ENCODE peak calls at places on chromosomes 11 and 22, in four cellular contexts. One of them, this sample, is unnamed.

GRCh38 chr11:33319965-33320813 is 63.0 kb downstream of the HIPK3 start:
- DNase-seq in HepG2: no peak
- DNase-seq in K562: peak; percentile 30
- DNase-seq in H1: no peak
- DNase-seq in this sample: no peak

GRCh38 chr22:26606611-26607010 is 11.2 kb downstream of the CRYBB1 start:
- DNase-seq in HepG2: no peak
- DNase-seq in K562: no peak
- DNase-seq in H1: no peak
- DNase-seq in this sample: peak; percentile 84

GRCh38 chr11:50298182-50298988 is 265.7 kb downstream of the OR4C45 start:
- DNase-seq in HepG2: no peak
- DNase-seq in K562: peak; percentile 85
- DNase-seq in H1: no peak
- DNase-seq in this sample: no peak

GRCh38 chr11:118078972-118079411 is 2.1 kb downstream of the TMPRSS4 start:
- DNase-seq in HepG2: no peak
- DNase-seq in K562: no peak
- DNase-seq in H1: no peak
- DNase-seq in this sample: no peak

GRCh38 chr11:113859665-113860064 is 15.7 kb downstream of the USP28 start:
- DNase-seq in HepG2: no peak
- DNase-seq in K562: no peak
- DNase-seq in H1: no peak
- DNase-seq in this sample: no peak

GRCh38 chr11:11081786-11082185 is 223.9 kb upstream of the ZBED5 start:
- DNase-seq in HepG2: no peak
- DNase-seq in K562: no peak
- DNase-seq in H1: no peak
- DNase-seq in this sample: no peak

GRCh38 chr22:50146440-50147228 is 23.9 kb upstream of the PANX2 start:
- DNase-seq in HepG2: peak; percentile 87
- DNase-seq in K562: peak; percentile 72
- DNase-seq in H1: no peak
- DNase-seq in this sample: peak; percentile 71

GRCh38 chr22:24134090-24134846 is 47.0 kb upstream of the SUSD2 start:
- DNase-seq in HepG2: no peak
- DNase-seq in K562: peak; percentile 8
- DNase-seq in H1: no peak
- DNase-seq in this sample: no peak

GRCh38 chr11:72430743-72431570 is 3.4 kb downstream of the CLPB start:
- DNase-seq in HepG2: peak; percentile 66
- DNase-seq in K562: peak; percentile 73
- DNase-seq in H1: no peak
- DNase-seq in this sample: peak; percentile 59

GRCh38 chr11:120141144-120142071 is 3.5 kb upstream of the TRIM29 start:
- DNase-seq in HepG2: no peak
- DNase-seq in K562: no peak
- DNase-seq in H1: no peak
- DNase-seq in this sample: no peak

GRCh38 chr22:46162771-46163170 is 12.4 kb downstream of the PPARA start:
- DNase-seq in HepG2: no peak
- DNase-seq in K562: no peak
- DNase-seq in H1: no peak
- DNase-seq in this sample: no peak

GRCh38 chr22:22770280-22770871 is 117.2 kb upstream of the IGLL5 start:
- DNase-seq in HepG2: peak; percentile 30
- DNase-seq in K562: peak; percentile 96
- DNase-seq in H1: no peak
- DNase-seq in this sample: no peak

GRCh38 chr11:22441831-22442230 is 103.7 kb downstream of the SLC17A6 start:
- DNase-seq in HepG2: no peak
- DNase-seq in K562: no peak
- DNase-seq in H1: no peak
- DNase-seq in this sample: no peak
- H3K9ac ChIP-seq in HepG2: no peak overlapping the region
- H3K9ac ChIP-seq in K562: no peak overlapping the region
- H3K9ac ChIP-seq in H1: no peak overlapping the region
- H3K9ac ChIP-seq in this sample: no peak overlapping the region

DNA sequence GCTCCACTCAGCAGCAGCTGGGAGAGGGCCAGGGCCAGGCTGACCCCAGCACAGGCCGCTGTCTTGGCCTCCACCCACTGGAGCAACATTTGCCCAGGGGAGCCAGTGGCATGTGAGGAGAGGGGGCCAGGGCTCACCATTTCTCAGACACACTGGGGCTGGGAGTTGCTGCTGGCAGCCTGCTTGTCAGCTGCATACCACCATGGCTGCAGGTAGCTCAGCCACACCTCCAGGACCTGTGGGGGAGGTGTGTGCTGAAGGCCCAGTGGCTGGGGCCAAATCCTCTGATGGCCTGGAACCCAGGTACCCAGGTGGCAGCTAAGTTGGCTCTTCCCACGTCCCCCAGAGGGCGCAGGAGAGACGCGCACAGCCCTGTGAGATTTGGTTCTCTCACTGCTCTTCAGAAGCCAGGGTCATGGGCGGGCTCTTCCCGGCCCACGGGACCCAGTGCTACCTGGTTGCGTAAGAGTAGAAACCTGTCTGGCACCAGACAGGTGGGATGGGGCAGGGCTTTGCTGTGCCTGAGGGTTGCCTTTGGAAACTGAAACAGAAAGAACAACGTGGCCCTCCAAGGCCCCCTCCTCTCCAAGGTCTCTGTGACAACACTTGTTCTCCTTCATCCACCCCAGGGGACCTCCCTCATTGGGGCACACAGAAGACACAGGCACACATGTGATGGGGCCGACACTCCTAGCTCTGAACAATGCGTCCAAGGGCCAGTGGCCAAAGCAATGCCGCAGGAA is 98.8 kb downstream of the MED15 start:
- DNase-seq in HepG2: peak; percentile 78
- DNase-seq in K562: peak; percentile 94
- DNase-seq in H1: peak; percentile 85
- DNase-seq in this sample: peak; percentile 59
- TF ChIP-seq MAFK in HepG2: no peak
- TF ChIP-seq MAFK in K562: no peak
- TF ChIP-seq MAFK in H1: no peak
- TF ChIP-seq MAFK in this sample: no peak

GRCh38 chr22:48645766-48646165 is 1181.9 kb downstream of the BRD1 start:
- DNase-seq in HepG2: no peak
- DNase-seq in K562: no peak
- DNase-seq in H1: no peak
- DNase-seq in this sample: no peak
- H3K9ac ChIP-seq in HepG2: no peak overlapping the region
- H3K9ac ChIP-seq in K562: no peak overlapping the region
- H3K9ac ChIP-seq in H1: no peak overlapping the region
- H3K9ac ChIP-seq in this sample: no peak overlapping the region

DNA sequence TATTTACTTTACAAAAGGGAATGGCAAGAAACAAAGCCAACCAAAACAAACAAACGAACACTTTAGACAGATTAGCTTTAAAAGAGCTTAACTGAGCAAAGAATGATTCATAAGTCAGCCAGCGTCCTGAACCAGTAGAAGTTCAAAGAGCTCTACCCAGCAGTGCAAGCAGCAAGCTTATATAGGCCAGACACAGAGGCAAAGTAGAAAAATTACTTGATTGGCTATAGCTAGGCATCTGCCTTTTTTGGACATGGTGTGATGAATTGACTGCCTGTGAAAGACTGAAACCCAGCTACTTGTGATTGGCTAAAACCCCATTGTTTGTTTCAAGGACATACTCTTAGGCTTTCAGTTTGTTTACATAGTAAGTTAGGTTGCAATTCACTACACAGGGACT is 2120.0 kb upstream of the RAG2 start:
- DNase-seq in HepG2: peak; percentile 2
- DNase-seq in K562: peak; percentile 11
- DNase-seq in H1: no peak
- DNase-seq in this sample: no peak
- TF ChIP-seq MAFK in HepG2: no peak
- TF ChIP-seq MAFK in K562: no peak
- TF ChIP-seq MAFK in H1: no peak
- TF ChIP-seq MAFK in this sample: no peak

GRCh38 chr22:33909075-33909458 is 11.2 kb downstream of the LARGE1 start:
- DNase-seq in HepG2: peak; percentile 49
- DNase-seq in K562: no peak
- DNase-seq in H1: no peak
- DNase-seq in this sample: peak; percentile 84
- H3K9ac ChIP-seq in HepG2: no peak overlapping the region
- H3K9ac ChIP-seq in K562: no peak overlapping the region
- H3K9ac ChIP-seq in H1: no peak overlapping the region
- H3K9ac ChIP-seq in this sample: no peak overlapping the region

GRCh38 chr11:99589771-99590170 is 569.0 kb downstream of the CNTN5 start:
- DNase-seq in HepG2: no peak
- DNase-seq in K562: no peak
- DNase-seq in H1: no peak
- DNase-seq in this sample: no peak

GRCh38 chr11:99593197-99593596 is 572.4 kb downstream of the CNTN5 start:
- DNase-seq in HepG2: no peak
- DNase-seq in K562: no peak
- DNase-seq in H1: no peak
- DNase-seq in this sample: no peak

GRCh38 chr11:99592241-99592640 is 571.5 kb downstream of the CNTN5 start:
- DNase-seq in HepG2: no peak
- DNase-seq in K562: no peak
- DNase-seq in H1: no peak
- DNase-seq in this sample: peak; percentile 3
- TF ChIP-seq MAFK in HepG2: no peak
- TF ChIP-seq MAFK in K562: no peak
- TF ChIP-seq MAFK in H1: no peak
- TF ChIP-seq MAFK in this sample: no peak

DNA sequence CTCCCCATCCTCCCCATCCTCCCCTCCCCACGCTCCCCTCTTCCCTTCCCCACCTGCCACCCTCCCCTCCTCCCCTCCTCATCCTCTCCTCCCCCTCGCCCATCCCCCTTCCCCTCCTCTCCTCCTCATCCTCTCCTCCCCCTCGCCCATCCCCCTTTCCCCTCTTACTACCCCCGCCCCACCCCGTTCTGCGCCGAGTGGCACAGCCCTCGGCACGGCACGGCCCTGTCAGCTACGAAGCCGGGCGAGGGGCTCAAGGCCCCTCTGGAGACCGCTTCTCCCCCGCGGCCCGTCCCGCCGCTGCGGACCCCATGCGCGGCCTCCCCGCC is 449.9 kb downstream of the OPCML start:
- DNase-seq in HepG2: no peak
- DNase-seq in K562: no peak
- DNase-seq in H1: no peak
- DNase-seq in this sample: no peak
- H3K9ac ChIP-seq in HepG2: no peak overlapping the region
- H3K9ac ChIP-seq in K562: no peak overlapping the region
- H3K9ac ChIP-seq in H1: no peak overlapping the region
- H3K9ac ChIP-seq in this sample: no peak overlapping the region

DNA sequence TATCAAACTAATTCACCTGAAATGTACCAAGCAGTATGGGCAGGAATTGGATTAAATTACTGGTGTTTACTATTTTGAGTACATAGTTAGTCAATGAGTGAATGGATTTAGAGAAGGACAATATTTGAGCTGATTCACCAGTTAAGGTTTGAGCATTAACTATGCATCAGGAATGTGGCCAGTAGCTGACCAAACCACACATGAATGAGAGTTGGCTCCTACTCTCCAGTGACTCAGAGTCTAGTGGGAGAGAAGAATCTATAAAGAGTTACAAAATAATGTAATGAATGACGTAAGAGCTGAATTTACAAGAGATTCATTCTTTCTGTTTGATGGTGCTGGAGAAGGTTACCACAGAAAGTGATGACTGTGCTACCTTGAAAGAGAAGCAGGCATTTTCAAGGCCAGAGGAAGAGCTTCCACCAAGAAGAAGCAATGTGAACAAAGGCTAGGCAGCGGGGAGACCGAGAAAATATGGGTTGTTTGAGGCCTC is 6.6 kb downstream of the IL18 start:
- DNase-seq in HepG2: peak; percentile 94
- DNase-seq in K562: no peak
- DNase-seq in H1: no peak
- DNase-seq in this sample: peak; percentile 100
- TF ChIP-seq MAFK in HepG2: peak; percentile 91
- TF ChIP-seq MAFK in K562: no peak
- TF ChIP-seq MAFK in H1: no peak
- TF ChIP-seq MAFK in this sample: peak; percentile 92

DNA sequence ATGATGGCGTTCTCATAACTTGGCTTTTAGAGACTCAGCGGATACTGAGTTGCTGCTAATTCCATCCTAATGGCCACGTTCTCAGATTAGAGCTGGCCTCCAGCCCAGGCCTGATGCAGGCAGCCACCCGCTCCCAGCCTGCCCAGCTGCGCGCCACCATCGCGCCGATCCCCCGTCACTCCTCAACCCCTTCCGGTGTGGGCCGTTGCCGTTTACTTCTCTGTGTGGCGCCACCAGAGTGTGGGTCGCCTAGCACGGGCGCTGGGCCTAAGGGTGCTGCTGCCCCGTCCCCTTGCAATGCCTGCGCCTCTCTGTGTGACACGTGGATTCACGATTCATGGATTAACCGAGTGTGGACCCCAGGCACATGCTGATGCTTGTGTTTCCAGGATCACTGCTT is 1116.0 kb downstream of the BRD1 start:
- DNase-seq in HepG2: no peak
- DNase-seq in K562: no peak
- DNase-seq in H1: no peak
- DNase-seq in this sample: no peak
- H3K9ac ChIP-seq in HepG2: no peak overlapping the region
- H3K9ac ChIP-seq in K562: no peak overlapping the region
- H3K9ac ChIP-seq in H1: no peak overlapping the region
- H3K9ac ChIP-seq in this sample: no peak overlapping the region

GRCh38 chr11:104700609-104701008 is 197.7 kb downstream of the CASP12 start:
- DNase-seq in HepG2: no peak
- DNase-seq in K562: no peak
- DNase-seq in H1: no peak
- DNase-seq in this sample: peak; percentile 84
- TF ChIP-seq MAFK in HepG2: no peak
- TF ChIP-seq MAFK in K562: no peak
- TF ChIP-seq MAFK in H1: no peak
- TF ChIP-seq MAFK in this sample: peak; percentile 77

This sample was measured in IMR-90.